ENCODE peak calls at places on chromosomes 3 and 15, in seven cellular contexts. K is neuronal stem cell, E is right cardiac atrium, Z is Karpas-422, A is upper lobe of right lung, R is tibial nerve, I is adrenal gland. D is an unnamed sample.

GRCh38 chr15:45349671-45350070 is 28.7 kb downstream of the GATM start:
- DNase-seq in K (no peak), I (no peak), Z (no peak), A (no peak), E (no peak), R (no peak), D (no peak)

GRCh38 chr3:149541091-149541491 is 66.6 kb downstream of the TM4SF4 start:
- DNase-seq in A (no peak), R (no peak), Z (no peak), I (no peak), E (no peak), K (no peak), D (peak; percentile 45)

GRCh38 chr3:171285287-171285686 is 174.9 kb downstream of the TNIK start:
- DNase-seq in K (no peak), I (no peak), E (no peak), A (no peak), Z (no peak), R (no peak), D (no peak)

GRCh38 chr3:138921316-138922292 is 25.3 kb downstream of the FOXL2 start:
- DNase-seq in R (no peak), E (no peak), A (no peak), I (peak; percentile 49), K (no peak), Z (peak; percentile 29), D (peak; percentile 82)

GRCh38 chr3:138336454-138336853 is 6.8 kb upstream of the NME9 start:
- DNase-seq in R (no peak), E (no peak), I (no peak), K (no peak), A (no peak), Z (no peak), D (no peak)

GRCh38 chr3:38521391-38521987 is 25.3 kb downstream of the EXOG start:
- DNase-seq in E (peak; percentile 67), I (peak; percentile 76), Z (peak; percentile 82), A (no peak), R (peak; percentile 69), K (peak; percentile 79), D (no peak)

GRCh38 chr3:151839313-151839631 is 25.4 kb downstream of the AADAC start:
- DNase-seq in K (no peak), I (no peak), A (no peak), R (no peak), E (no peak), Z (no peak), D (peak; percentile 3)

GRCh38 chr3:54358969-54359648 is 236.8 kb downstream of the CACNA2D3 start:
- DNase-seq in E (peak; percentile 85), A (no peak), I (peak; percentile 2), K (no peak), R (no peak), Z (no peak), D (no peak)

GRCh38 chr3:125478321-125478720 is 41.7 kb downstream of the SNX4 start:
- DNase-seq in Z (no peak), K (no peak), E (no peak), A (no peak), I (no peak), R (no peak), D (no peak)

GRCh38 chr15:101611580-101612299 is 40.4 kb downstream of the TM2D3 start:
- DNase-seq in E (no peak), Z (no peak), A (no peak), R (no peak), I (no peak), K (no peak), D (no peak)

GRCh38 chr3:46701211-46701939 is at the start of gene TMIE:
- DNase-seq in R (no peak), I (peak; percentile 21), K (no peak), A (no peak), E (peak; percentile 65), Z (no peak), D (no peak)

GRCh38 chr15:57367556-57367955 is 8.7 kb upstream of the CGNL1 start:
- DNase-seq in Z (no peak), I (no peak), E (no peak), R (no peak), A (no peak), K (no peak), D (no peak)

GRCh38 chr3:14767706-14768105 is 51.1 kb upstream of the FGD5 start:
- DNase-seq in R (no peak), I (no peak), E (no peak), K (no peak), A (no peak), Z (no peak), D (no peak)

GRCh38 chr15:81751321-81751720 is 294.5 kb downstream of the MEX3B start:
- DNase-seq in A (no peak), E (no peak), I (no peak), R (no peak), Z (no peak), K (no peak), D (no peak)

GRCh38 chr15:66724732-66725467 is 22.9 kb downstream of the SMAD6 start:
- DNase-seq in E (peak; percentile 23), Z (no peak), I (no peak), R (no peak), K (no peak), A (peak; percentile 40), D (no peak)

GRCh38 chr3:184241447-184242296 is 7.1 kb downstream of the ALG3 start:
- DNase-seq in R (no peak), E (peak; percentile 74), I (peak; percentile 87), A (peak; percentile 85), K (no peak), Z (peak; percentile 86), D (no peak)

GRCh38 chr15:95511680-95512079 is 818.8 kb upstream of the NR2F2 start:
- DNase-seq in R (no peak), Z (no peak), E (no peak), I (no peak), A (no peak), K (no peak), D (no peak)

DNA sequence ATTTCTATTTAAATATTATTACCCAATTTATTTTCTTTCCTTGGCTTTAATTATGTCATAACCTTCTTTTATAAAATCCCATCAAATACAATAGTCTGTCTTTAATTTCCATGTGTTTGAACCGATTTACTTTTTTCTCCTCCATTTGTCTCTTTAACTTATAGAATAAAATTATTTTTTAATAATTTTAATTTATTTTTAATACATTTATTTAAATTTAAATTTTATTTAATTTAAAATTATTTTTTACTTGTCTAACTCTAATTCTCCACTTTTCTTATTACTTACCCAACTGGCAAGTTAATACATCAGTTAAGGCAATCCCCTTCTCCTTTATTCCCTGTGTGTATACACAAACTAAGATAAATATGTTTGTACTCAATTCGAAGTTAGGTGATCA is 817.6 kb upstream of the NR2F2 start:
- DNase-seq in K (no peak), Z (no peak), I (no peak), E (no peak), R (no peak), A (no peak), D (no peak)
- H3K27ac ChIP-seq in K (no peak overlapping the region), Z (no peak overlapping the region), I (no peak overlapping the region), E (no peak overlapping the region), R (no peak overlapping the region), A (no peak overlapping the region), D (peak overlapping the region; percentile 39)

GRCh38 chr3:12755754-12756153 is 3.3 kb downstream of the TMEM40 start:
- DNase-seq in Z (no peak), A (no peak), K (no peak), R (no peak), I (no peak), E (no peak), D (no peak)

GRCh38 chr3:12758025-12758830 is 831 bp downstream of the TMEM40 start:
- DNase-seq in R (peak; percentile 27), E (peak; percentile 87), Z (no peak), K (no peak), I (peak; percentile 65), A (no peak), D (peak; percentile 8)

GRCh38 chr3:12756185-12756584 is 2.9 kb downstream of the TMEM40 start:
- DNase-seq in Z (no peak), R (no peak), A (no peak), I (no peak), K (no peak), E (no peak), D (no peak)

GRCh38 chr3:12754315-12754714 is 4.7 kb downstream of the TMEM40 start:
- DNase-seq in I (no peak), R (no peak), K (no peak), A (no peak), E (no peak), Z (no peak), D (no peak)

GRCh38 chr3:12756635-12757034 is 2.4 kb downstream of the TMEM40 start:
- DNase-seq in I (no peak), Z (no peak), E (no peak), K (no peak), R (no peak), A (no peak), D (no peak)
- H3K4me1 ChIP-seq in I (no peaks in the 10 kb centered on the region), Z (peaks cover 56% of the 10 kb centered on the region), E (peaks cover 10% of the 10 kb centered on the region), K (no peaks in the 10 kb centered on the region), R (peaks cover 7% of the 10 kb centered on the region), A (peaks cover 10% of the 10 kb centered on the region), D (no peaks in the 10 kb centered on the region)

DNA sequence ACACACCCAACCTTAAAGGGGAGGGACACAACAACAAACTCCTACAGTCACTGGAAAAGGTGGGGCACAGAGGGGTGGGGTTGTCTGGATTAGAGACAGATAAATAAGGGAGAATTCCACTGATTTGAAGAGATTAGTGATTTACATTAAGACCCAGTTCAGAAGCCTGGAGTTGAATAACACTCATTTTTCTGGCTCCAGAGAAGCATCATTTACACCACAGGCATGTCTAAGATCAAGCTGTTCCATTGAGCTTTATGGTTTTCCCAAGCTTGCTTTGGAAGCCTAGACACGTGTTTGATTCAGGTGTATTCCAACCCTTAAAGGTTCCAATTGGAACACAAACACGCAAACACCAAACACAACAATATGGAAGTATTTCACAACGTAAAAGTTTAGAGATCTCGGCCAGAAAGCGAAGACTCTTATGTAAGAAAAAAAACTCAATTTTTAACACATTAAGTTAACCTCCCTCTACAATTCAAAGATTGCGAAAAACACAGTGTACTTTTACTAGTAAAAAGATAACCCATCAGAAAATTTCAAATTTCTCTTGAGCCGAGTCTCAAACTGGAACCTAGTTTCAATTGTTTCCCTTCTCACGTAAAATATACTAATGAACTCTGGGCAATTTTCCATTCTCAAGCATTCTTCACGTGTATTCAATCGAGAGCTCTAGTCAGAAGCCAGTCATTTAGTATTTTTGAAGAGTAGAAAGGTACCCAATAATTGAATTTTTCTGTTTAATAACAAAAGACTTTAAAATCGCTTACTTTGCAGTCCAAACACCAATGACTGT is 2.1 kb downstream of the TRA2B start:
- DNase-seq in R (no peak), I (no peak), K (no peak), Z (peak; percentile 56), E (no peak), A (no peak), D (no peak)
- H3K27ac ChIP-seq in R (peak overlapping the region; percentile 99), I (peak overlapping the region; percentile 100), K (no peak overlapping the region), Z (peak overlapping the region; percentile 94), E (no peak overlapping the region), A (peak overlapping the region; percentile 99), D (peak overlapping the region; percentile 96)

GRCh38 chr15:74180689-74181602 is 7.4 kb downstream of the ISLR start:
- DNase-seq in A (peak; percentile 61), I (no peak), E (peak; percentile 56), Z (no peak), K (no peak), R (no peak), D (no peak)

GRCh38 chr15:74184582-74185091 is 11.1 kb downstream of the ISLR start:
- DNase-seq in K (no peak), Z (no peak), A (no peak), E (peak; percentile 44), R (no peak), I (no peak), D (no peak)

GRCh38 chr15:74179983-74180688 is 6.6 kb downstream of the ISLR start:
- DNase-seq in R (no peak), Z (no peak), A (peak; percentile 57), I (no peak), E (peak; percentile 76), K (no peak), D (no peak)

GRCh38 chr15:74179101-74179841 is 5.8 kb downstream of the ISLR start:
- DNase-seq in A (peak; percentile 69), Z (no peak), I (peak; percentile 94), K (no peak), E (peak; percentile 93), R (peak; percentile 40), D (peak; percentile 74)

GRCh38 chr15:74182131-74182530 is 8.6 kb downstream of the ISLR start:
- DNase-seq in K (no peak), R (no peak), E (peak; percentile 13), Z (no peak), A (peak; percentile 38), I (no peak), D (no peak)
- H3K4me1 ChIP-seq in K (peaks cover 4% of the 10 kb centered on the region), R (peaks cover 20% of the 10 kb centered on the region), E (peaks cover 17% of the 10 kb centered on the region), Z (no peaks in the 10 kb centered on the region), A (peaks cover 11% of the 10 kb centered on the region), I (peaks cover 12% of the 10 kb centered on the region), D (peaks cover 36% of the 10 kb centered on the region)

D was measured in SJSA1.